ENCODE peak calls at places on chromosomes 6 and 20, in seven cellular contexts. S is H1, J is hepatocyte, N is OCI-LY7, V is left ventricle myocardium inferior, R is tibial nerve, E is fibroblast of lung. T is an unnamed sample.
A peak's percentile ranks its signal among the peaks of the same experiment; 100 is the strongest.

GRCh38 chr6:50655848-50656453 is 57.4 kb upstream of the TFAP2D start:
- DNase-seq in S (no peak), J (peak; percentile 20), N (peak; percentile 19), V (no peak), R (no peak), E (no peak), T (no peak)

GRCh38 chr6:170192905-170193304 is 98.0 kb downstream of the DLL1 start:
- DNase-seq in S (no peak), J (no peak), N (no peak), V (no peak), R (no peak), E (no peak), T (no peak)

GRCh38 chr6:112153926-112154621 is 66.7 kb downstream of the FAM229B start:
- DNase-seq in S (no peak), J (no peak), N (no peak), V (no peak), R (no peak), E (peak; percentile 94), T (no peak)

GRCh38 chr20:17678295-17678694 is 3.7 kb downstream of the RRBP1 start:
- DNase-seq in S (no peak), J (no peak), N (no peak), V (no peak), R (no peak), E (no peak), T (no peak)

GRCh38 chr20:62668441-62669027 is 26.2 kb downstream of the SLCO4A1 start:
- DNase-seq in S (peak; percentile 44), J (peak; percentile 85), N (peak; percentile 24), V (peak; percentile 66), R (no peak), E (peak; percentile 49), T (peak; percentile 85)

GRCh38 chr6:157065366-157065765 is 258.0 kb downstream of the TMEM242 start:
- DNase-seq in S (no peak), J (no peak), N (no peak), V (no peak), R (no peak), E (no peak), T (no peak)

GRCh38 chr6:145838305-145838704 is 23.7 kb upstream of the FBXO30 start:
- DNase-seq in S (no peak), J (no peak), N (no peak), V (no peak), R (no peak), E (no peak), T (no peak)

GRCh38 chr6:169976301-169977081 is 225.1 kb downstream of the ERMARD start:
- DNase-seq in S (no peak), J (no peak), N (no peak), V (no peak), R (no peak), E (no peak), T (no peak)

GRCh38 chr6:34491091-34491430 is 25.2 kb downstream of the PACSIN1 start:
- DNase-seq in S (no peak), J (peak; percentile 36), N (no peak), V (no peak), R (no peak), E (peak; percentile 53), T (peak; percentile 44)

GRCh38 chr6:107293421-107293820 is 165.9 kb downstream of the PDSS2 start:
- DNase-seq in S (no peak), J (no peak), N (no peak), V (no peak), R (no peak), E (no peak), T (no peak)

GRCh38 chr20:12166053-12166717 is 248.5 kb downstream of the BTBD3 start:
- DNase-seq in S (no peak), J (peak; percentile 66), N (no peak), V (peak; percentile 67), R (no peak), E (peak; percentile 97), T (no peak)

GRCh38 chr6:26087284-26088115 is at the start of gene HFE:
- DNase-seq in S (no peak), J (peak; percentile 64), N (peak; percentile 31), V (peak; percentile 57), R (no peak), E (peak; percentile 63), T (peak; percentile 50)
- H3K27ac ChIP-seq in S (no peak within 1 kb of the TSS), J (peak within 1 kb of the TSS; percentile 90), N (no peak within 1 kb of the TSS), V (peak within 1 kb of the TSS; percentile 91), R (peak within 1 kb of the TSS; percentile 94), E (peak within 1 kb of the TSS; percentile 46), T (peak within 1 kb of the TSS; percentile 21)

GRCh38 chr6:15106958-15107643 is 138.8 kb upstream of the JARID2 start:
- DNase-seq in S (no peak), J (no peak), N (no peak), V (no peak), R (no peak), E (no peak), T (no peak)
- H3K27ac ChIP-seq in S (no peak overlapping the region), J (no peak overlapping the region), N (no peak overlapping the region), V (no peak overlapping the region), R (no peak overlapping the region), E (no peak overlapping the region), T (no peak overlapping the region)

DNA sequence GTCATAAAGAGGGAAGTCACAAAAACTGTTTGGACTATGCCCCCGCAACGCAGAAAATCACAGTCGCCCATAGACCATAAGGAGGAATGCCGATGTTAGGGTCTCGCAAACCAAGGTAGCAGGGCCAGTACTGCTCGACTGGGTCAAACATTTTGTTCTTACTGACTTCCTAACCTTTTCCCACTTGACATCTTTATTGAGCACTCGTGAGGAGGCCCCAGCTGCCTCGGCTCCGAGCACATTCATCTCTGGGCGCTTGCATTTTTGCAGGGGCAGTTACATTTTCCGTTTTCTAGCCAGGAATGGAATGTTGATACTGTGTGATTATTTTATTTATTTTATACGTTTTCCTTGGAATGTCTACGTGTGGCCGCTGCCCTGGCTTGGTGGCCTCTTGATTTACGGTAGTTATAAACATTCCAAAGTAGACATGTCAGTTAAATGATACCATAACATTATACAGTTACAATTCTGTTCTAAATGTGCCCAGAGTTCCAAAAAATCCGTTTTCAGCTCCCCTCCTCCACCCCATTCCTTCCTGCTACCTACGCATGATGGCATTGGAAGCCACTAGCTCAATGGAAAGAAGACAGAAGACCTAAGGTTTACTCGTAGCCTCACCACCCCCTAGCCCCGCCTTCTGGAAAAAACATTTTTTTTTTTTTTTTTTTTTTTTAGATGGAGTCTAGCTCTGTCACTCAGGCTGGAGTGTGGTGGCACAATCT is 56.9 kb upstream of the APCDD1L start:
- DNase-seq in S (no peak), J (peak; percentile 35), N (no peak), V (no peak), R (no peak), E (peak; percentile 78), T (no peak)
- H3K27ac ChIP-seq in S (no peak overlapping the region), J (peak overlapping the region; percentile 82), N (no peak overlapping the region), V (no peak overlapping the region), R (no peak overlapping the region), E (no peak overlapping the region), T (no peak overlapping the region)

GRCh38 chr6:131636880-131637792 is at the start of gene ENPP3:
- DNase-seq in S (no peak), J (peak; percentile 21), N (peak; percentile 50), V (no peak), R (no peak), E (no peak), T (no peak)
- H3K27ac ChIP-seq in S (no peak within 1 kb of the TSS), J (no peak within 1 kb of the TSS), N (peak within 1 kb of the TSS; percentile 26), V (no peak within 1 kb of the TSS), R (no peak within 1 kb of the TSS), E (no peak within 1 kb of the TSS), T (no peak within 1 kb of the TSS)

GRCh38 chr20:57717797-57718196 is 8.0 kb upstream of the PMEPA1 start:
- DNase-seq in S (no peak), J (no peak), N (no peak), V (no peak), R (no peak), E (peak; percentile 78), T (no peak)

GRCh38 chr20:57716202-57716601 is 6.4 kb upstream of the PMEPA1 start:
- DNase-seq in S (no peak), J (no peak), N (no peak), V (no peak), R (no peak), E (peak; percentile 91), T (no peak)

GRCh38 chr20:57719951-57720350 is 10.1 kb upstream of the PMEPA1 start:
- DNase-seq in S (no peak), J (no peak), N (no peak), V (no peak), R (no peak), E (no peak), T (no peak)

GRCh38 chr20:57716893-57717292 is 7.1 kb upstream of the PMEPA1 start:
- DNase-seq in S (no peak), J (no peak), N (no peak), V (peak; percentile 62), R (no peak), E (no peak), T (no peak)

DNA sequence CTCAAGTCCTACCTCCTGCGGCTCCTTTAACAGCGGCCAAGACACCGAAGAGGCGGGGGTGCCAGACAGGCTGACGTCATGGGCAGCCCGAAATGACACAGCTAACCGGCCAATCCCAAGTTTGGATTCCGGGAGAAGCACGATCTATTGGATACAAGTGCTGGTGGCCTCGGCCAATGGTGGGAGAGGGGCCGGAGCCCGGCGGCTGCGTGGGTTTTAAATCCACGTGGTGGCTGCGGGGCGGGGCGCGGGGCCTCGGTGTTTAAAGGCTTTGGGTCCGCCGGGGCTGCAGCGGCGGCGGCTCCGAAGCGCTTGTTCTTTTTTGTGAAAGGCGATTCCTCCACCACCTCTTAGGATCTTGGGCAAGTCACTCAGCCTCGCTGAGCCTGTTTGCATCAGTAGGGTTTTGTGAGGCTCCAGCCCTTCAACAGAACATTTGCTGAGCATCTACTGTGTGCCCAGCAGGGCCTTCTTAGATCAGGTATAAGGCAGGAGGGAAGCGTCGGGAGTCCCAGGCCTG is 8.7 kb upstream of the PMEPA1 start:
- DNase-seq in S (peak; percentile 83), J (peak; percentile 98), N (peak; percentile 96), V (peak; percentile 97), R (peak; percentile 94), E (peak; percentile 99), T (peak; percentile 99)
- H3K27ac ChIP-seq in S (no peak overlapping the region), J (no peak overlapping the region), N (no peak overlapping the region), V (no peak overlapping the region), R (peak overlapping the region; percentile 32), E (no peak overlapping the region), T (no peak overlapping the region)

DNA sequence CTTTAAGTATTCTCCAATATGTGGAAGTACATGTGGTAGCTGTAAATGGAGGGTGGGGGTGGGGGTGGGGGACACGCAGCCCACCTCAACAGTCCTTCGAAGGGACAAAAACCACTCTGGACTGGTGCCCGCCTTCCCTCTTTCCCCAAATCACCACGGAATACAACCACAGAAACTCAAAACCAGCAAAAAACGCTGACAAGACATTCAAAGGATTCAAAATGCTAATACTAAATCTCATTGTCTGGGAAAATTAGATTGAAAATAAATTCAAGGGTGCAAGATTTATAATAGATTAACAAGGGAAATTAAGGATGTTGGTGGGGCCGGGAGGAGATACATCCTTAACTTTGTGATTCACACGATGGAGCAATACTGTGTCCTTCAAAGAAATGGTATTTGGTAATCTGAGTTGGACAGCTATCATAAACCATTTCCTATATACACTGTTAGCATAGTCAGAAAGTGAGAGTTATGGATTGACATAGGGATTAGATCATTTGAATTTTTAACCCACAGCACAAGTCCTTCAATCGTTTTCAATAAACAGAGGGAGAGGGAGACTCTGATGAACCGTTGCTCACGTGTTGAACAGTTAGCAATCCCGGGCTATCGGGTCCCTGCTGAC is 766 bp upstream of the TBC1D22B start:
- DNase-seq in S (no peak), J (no peak), N (no peak), V (no peak), R (no peak), E (no peak), T (no peak)
- H3K27ac ChIP-seq in S (no peak overlapping the region), J (no peak overlapping the region), N (no peak overlapping the region), V (no peak overlapping the region), R (peak overlapping the region; percentile 88), E (peak overlapping the region; percentile 97), T (no peak overlapping the region)

GRCh38 chr6:153087436-153087835 is 43.6 kb downstream of the RGS17 start:
- DNase-seq in S (no peak), J (no peak), N (no peak), V (no peak), R (no peak), E (no peak), T (no peak)
- H3K27ac ChIP-seq in S (no peak overlapping the region), J (no peak overlapping the region), N (no peak overlapping the region), V (no peak overlapping the region), R (no peak overlapping the region), E (no peak overlapping the region), T (no peak overlapping the region)